ENCODE peak calls at places on chromosomes 13 and 19, in six cellular contexts. E, I, M, X, F and U are unnamed samples.

GRCh38 chr13:51974485-51974884 is 36.8 kb downstream of the ATP7B start:
- DNase-seq in X (no peak), I (no peak), M (no peak), F (no peak), E (no peak), U (no peak)

GRCh38 chr13:113863511-113864302 is at the start of gene GAS6:
- DNase-seq in X (no peak), M (peak), F (peak), E (no peak), I (peak), U (peak)

GRCh38 chr19:2166741-2167738 is 3.3 kb downstream of the DOT1L start:
- DNase-seq in I (no peak), M (peak), F (no peak), X (peak), E (no peak), U (no peak)

GRCh38 chr19:57377498-57378146 is 12.0 kb upstream of the ZNF548 start:
- DNase-seq in M (no peak), F (no peak), E (no peak), X (no peak), I (no peak), U (no peak)

GRCh38 chr13:24651718-24652345 is 28.4 kb upstream of the ATP12A start:
- DNase-seq in I (no peak), F (no peak), X (no peak), M (no peak), E (no peak), U (no peak)

GRCh38 chr19:42028304-42029216 is 34.5 kb upstream of the ATP1A3 start:
- DNase-seq in F (peak), M (peak), E (no peak), X (no peak), I (no peak), U (no peak)

GRCh38 chr13:83794627-83795026 is 87.6 kb downstream of the SLITRK1 start:
- DNase-seq in I (no peak), M (no peak), F (no peak), E (no peak), X (no peak), U (no peak)

GRCh38 chr13:28324181-28324789 is 170.6 kb downstream of the FLT1 start:
- DNase-seq in I (peak), M (peak), F (peak), E (peak), X (peak), U (peak)

GRCh38 chr13:107873908-107874307 is 341.4 kb downstream of the LIG4 start:
- DNase-seq in I (no peak), X (no peak), E (no peak), F (no peak), M (no peak), U (no peak)

GRCh38 chr19:41219924-41220567 is 1.0 kb downstream of the AXL start:
- DNase-seq in F (no peak), M (peak), I (no peak), E (no peak), X (no peak), U (no peak)

GRCh38 chr19:34313188-34313587 is 51.8 kb upstream of the GPI start:
- DNase-seq in F (no peak), X (no peak), E (no peak), M (no peak), I (no peak), U (no peak)
- TF ChIP-seq POLR2A in F (no peak), X (no peak), E (no peak), M (no peak), I (no peak), U (no peak)

GRCh38 chr19:53789708-53790678 is 34.1 kb downstream of the NLRP12 start:
- DNase-seq in F (no peak), M (no peak), X (no peak), I (no peak), E (no peak), U (no peak)

GRCh38 chr19:53795019-53795418 is 29.1 kb downstream of the NLRP12 start:
- DNase-seq in M (no peak), I (no peak), X (peak), E (no peak), F (no peak), U (no peak)

DNA sequence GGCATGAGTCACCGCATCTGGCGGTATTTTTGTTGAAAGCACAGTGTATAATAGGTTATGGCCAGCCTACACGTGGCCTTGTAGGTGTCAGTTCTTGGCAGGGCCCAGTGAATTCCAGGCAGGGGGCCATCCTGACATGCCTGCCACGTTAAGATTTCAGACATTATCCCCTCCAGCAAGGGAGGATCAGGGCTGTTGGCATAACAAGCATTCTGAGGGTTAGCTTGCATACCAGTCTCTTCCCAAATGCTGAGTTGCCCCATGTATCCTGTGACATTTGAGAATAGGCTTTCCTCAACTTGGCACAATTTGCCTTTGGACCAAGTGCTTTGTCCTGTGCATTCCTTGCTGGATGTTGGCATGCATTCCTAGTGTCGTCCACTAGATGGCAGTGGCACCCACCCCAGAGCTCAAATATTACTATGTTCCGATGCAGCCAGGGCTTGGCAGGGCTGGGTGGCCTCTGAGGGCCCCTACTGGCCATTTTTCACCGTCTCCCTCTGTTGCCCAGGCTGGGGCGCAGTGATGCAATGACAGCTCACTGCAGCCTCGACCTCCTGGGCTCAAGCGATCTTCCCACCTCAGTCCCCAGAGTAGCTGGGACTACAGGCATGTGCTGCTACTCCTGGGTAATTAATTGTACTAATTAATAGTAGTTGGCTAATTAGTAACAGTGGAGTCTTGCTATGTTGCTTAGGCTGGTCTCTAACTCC is 31.2 kb downstream of the NLRP12 start:
- DNase-seq in F (peak), X (peak), M (peak), E (peak), I (peak), U (peak)
- TF ChIP-seq TAF1 in F (no peak), X (no peak), M (no peak), E (no peak), I (no peak), U (no peak)

GRCh38 chr13:97875218-97875617 is 78.3 kb upstream of the IPO5 start:
- DNase-seq in E (no peak), I (no peak), X (no peak), F (peak), M (no peak), U (no peak)
- TF ChIP-seq POLR2A in E (no peak), I (no peak), X (no peak), F (no peak), M (no peak), U (no peak)

GRCh38 chr19:44648536-44649370 is 5.0 kb downstream of the PVR start:
- DNase-seq in M (no peak), I (no peak), E (no peak), F (no peak), X (no peak), U (no peak)
- TF ChIP-seq TAF1 in M (no peak), I (no peak), E (no peak), F (no peak), X (no peak), U (no peak)

GRCh38 chr19:38362076-38362945 is 12.1 kb upstream of the PSMD8 start:
- DNase-seq in F (peak), M (peak), X (peak), I (peak), E (no peak), U (peak)
- TF ChIP-seq POLR2A in F (peak), M (peak), X (no peak), I (no peak), E (no peak), U (no peak)

GRCh38 chr13:99310382-99311031 is 3.3 kb upstream of the GPR183 start:
- DNase-seq in I (no peak), E (no peak), X (no peak), M (no peak), F (no peak), U (no peak)

GRCh38 chr13:99312493-99312883 is 5.3 kb upstream of the GPR183 start:
- DNase-seq in F (no peak), M (no peak), E (no peak), X (no peak), I (no peak), U (no peak)

GRCh38 chr13:99311748-99312492 is 4.7 kb upstream of the GPR183 start:
- DNase-seq in I (no peak), X (no peak), F (no peak), E (no peak), M (no peak), U (no peak)

GRCh38 chr13:99313473-99313872 is 6.3 kb upstream of the GPR183 start:
- DNase-seq in I (no peak), M (no peak), X (no peak), F (no peak), E (no peak), U (no peak)

GRCh38 chr13:99311137-99311536 is 3.9 kb upstream of the GPR183 start:
- DNase-seq in X (no peak), F (no peak), I (no peak), E (no peak), M (peak), U (no peak)
- TF ChIP-seq TAF1 in X (no peak), F (no peak), I (peak), E (no peak), M (no peak), U (no peak)

GRCh38 chr19:35931161-35931873 is 4.9 kb upstream of the LRFN3 start:
- DNase-seq in X (peak), E (peak), F (peak), M (peak), I (peak), U (peak)
- TF ChIP-seq POLR2A in X (peak), E (peak), F (peak), M (peak), I (peak), U (peak)

GRCh38 chr13:102873653-102874052 is 27.8 kb downstream of the ERCC5 start:
- DNase-seq in E (no peak), M (no peak), I (no peak), F (no peak), X (no peak), U (no peak)

GRCh38 chr13:102878491-102878890 is 32.7 kb downstream of the ERCC5 start:
- DNase-seq in I (no peak), M (no peak), X (no peak), F (no peak), E (no peak), U (no peak)

GRCh38 chr13:102872531-102872930 is 26.7 kb downstream of the ERCC5 start:
- DNase-seq in X (no peak), M (no peak), E (no peak), F (no peak), I (no peak), U (no peak)

GRCh38 chr13:102879793-102880499 is 34.1 kb downstream of the ERCC5 start:
- DNase-seq in E (no peak), X (no peak), F (no peak), I (no peak), M (no peak), U (no peak)

DNA sequence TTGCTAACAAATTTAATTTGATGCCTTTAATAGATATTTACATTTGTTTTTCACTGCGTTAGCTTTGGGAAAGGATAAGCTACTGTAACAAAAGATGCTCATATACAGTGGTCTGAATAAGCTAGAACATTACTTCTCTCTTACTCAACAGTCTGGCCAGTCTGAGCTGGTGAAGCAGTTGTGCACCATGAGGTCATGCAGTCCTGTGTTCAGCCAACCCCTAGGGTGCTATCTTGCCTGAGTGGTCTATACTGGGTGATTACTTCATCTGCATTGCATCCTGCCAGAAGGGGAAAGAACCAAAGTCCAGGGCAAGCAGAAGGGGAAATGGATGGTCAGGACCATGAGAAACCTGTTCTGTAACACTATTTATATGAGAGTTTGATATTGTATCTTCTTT is 31.5 kb downstream of the ERCC5 start:
- DNase-seq in I (no peak), E (no peak), M (no peak), F (no peak), X (peak), U (no peak)
- TF ChIP-seq TAF1 in I (no peak), E (no peak), M (no peak), F (no peak), X (no peak), U (no peak)

GRCh38 chr19:51688665-51689571 is 4.2 kb upstream of the SPACA6 start:
- DNase-seq in X (peak), M (peak), F (peak), E (no peak), I (no peak), U (no peak)
- TF ChIP-seq POLR2A in X (no peak), M (peak), F (no peak), E (no peak), I (no peak), U (no peak)